ENCODE peak calls at places on chromosome 13, in five cellular contexts. W, A, Y, X and I are unnamed samples.

GRCh38 chr13:112358156-112358555 is 18.0 kb upstream of the SPACA7 start:
- DNase-seq in W (no peak), A (no peak), X (no peak), Y (no peak), I (no peak)

GRCh38 chr13:111938743-111939142 is 128.2 kb upstream of the SOX1 start:
- DNase-seq in W (no peak), Y (no peak), X (no peak), A (no peak), I (no peak)

GRCh38 chr13:107427531-107427930 is 787.8 kb downstream of the LIG4 start:
- DNase-seq in X (no peak), A (no peak), Y (no peak), W (peak), I (no peak)

GRCh38 chr13:99072356-99072755 is 94.5 kb upstream of the DOCK9 start:
- DNase-seq in A (no peak), Y (no peak), X (no peak), W (no peak), I (no peak)

GRCh38 chr13:30408319-30409101 is 13.8 kb upstream of the UBE2L5 start:
- DNase-seq in W (peak), A (no peak), X (peak), Y (peak), I (peak)

GRCh38 chr13:30341815-30342570 is 34.6 kb upstream of the KATNAL1 start:
- DNase-seq in W (peak), Y (peak), X (no peak), A (peak), I (no peak)

GRCh38 chr13:98722958-98723357 is 29.5 kb downstream of the SLC15A1 start:
- DNase-seq in W (no peak), X (no peak), Y (no peak), A (no peak), I (no peak)

GRCh38 chr13:113802090-113802531 is 43.1 kb downstream of the TMEM255B start:
- DNase-seq in X (peak), A (no peak), Y (peak), W (no peak), I (peak)

GRCh38 chr13:108595416-108596257 is 33.8 kb upstream of the MYO16 start:
- DNase-seq in A (no peak), Y (no peak), W (no peak), X (no peak), I (no peak)

GRCh38 chr13:23991119-23991518 is 93.8 kb upstream of the C1QTNF9B start:
- DNase-seq in X (no peak), A (no peak), W (no peak), Y (no peak), I (no peak)

GRCh38 chr13:49690133-49690989 is 925 bp downstream of the EBPL start:
- DNase-seq in Y (peak), A (no peak), W (peak), X (peak), I (peak)

GRCh38 chr13:48551329-48551728 is 18.4 kb upstream of the RCBTB2 start:
- DNase-seq in X (no peak), A (no peak), W (no peak), Y (no peak), I (no peak)

GRCh38 chr13:52010890-52011689 is at the start of gene ATP7B:
- DNase-seq in W (peak), Y (peak), A (no peak), X (peak), I (peak)

GRCh38 chr13:76711515-76712182 is 174.6 kb downstream of the KCTD12 start:
- DNase-seq in A (no peak), X (no peak), Y (no peak), W (peak), I (peak)

GRCh38 chr13:97327071-97327470 is 104.9 kb downstream of the MBNL2 start:
- DNase-seq in X (no peak), Y (no peak), W (peak), A (no peak), I (no peak)

GRCh38 chr13:51243227-51243626 is 21.0 kb downstream of the FAM124A start:
- DNase-seq in Y (no peak), A (no peak), W (no peak), X (no peak), I (no peak)

GRCh38 chr13:31200636-31200970 is 828 bp downstream of the B3GLCT start:
- DNase-seq in X (no peak), A (no peak), Y (no peak), W (peak), I (peak)

GRCh38 chr13:73593199-73593765 is 534.5 kb downstream of the KLF5 start:
- DNase-seq in X (no peak), Y (no peak), A (no peak), W (no peak), I (no peak)

GRCh38 chr13:74132768-74133656 is 1.2 kb downstream of the KLF12 start:
- DNase-seq in Y (peak), A (no peak), X (no peak), W (peak), I (no peak)

GRCh38 chr13:113110852-113111315 is 5.3 kb downstream of the F7 start:
- DNase-seq in A (no peak), W (no peak), X (no peak), Y (peak), I (no peak)

GRCh38 chr13:98691360-98691759 is 61.1 kb downstream of the SLC15A1 start:
- DNase-seq in A (no peak), W (no peak), Y (no peak), X (no peak), I (no peak)

DNA sequence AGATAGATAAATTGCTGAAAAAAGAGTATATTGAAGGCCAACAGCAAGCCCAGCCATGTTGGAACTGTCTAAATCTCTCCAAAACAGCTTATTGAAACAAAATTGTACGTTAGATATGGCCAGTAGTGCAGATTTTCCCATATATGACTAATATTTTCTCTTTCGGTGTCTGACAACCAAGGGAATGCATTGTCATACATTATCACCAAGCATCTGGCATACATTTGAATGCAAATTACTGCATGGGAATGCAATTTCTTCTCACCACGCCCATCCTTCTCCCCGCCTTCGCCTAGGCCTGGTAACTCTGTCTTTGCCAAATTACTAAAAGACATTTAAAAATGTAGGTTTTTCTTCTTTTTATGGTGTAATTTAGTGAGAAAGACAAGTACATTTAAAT is 32.5 kb upstream of the IRS2 start:
- DNase-seq in W (no peak), X (no peak), A (no peak), Y (no peak), I (no peak)
- TF ChIP-seq MAX in W (no peak), X (no peak), A (no peak), Y (no peak), I (no peak)

DNA sequence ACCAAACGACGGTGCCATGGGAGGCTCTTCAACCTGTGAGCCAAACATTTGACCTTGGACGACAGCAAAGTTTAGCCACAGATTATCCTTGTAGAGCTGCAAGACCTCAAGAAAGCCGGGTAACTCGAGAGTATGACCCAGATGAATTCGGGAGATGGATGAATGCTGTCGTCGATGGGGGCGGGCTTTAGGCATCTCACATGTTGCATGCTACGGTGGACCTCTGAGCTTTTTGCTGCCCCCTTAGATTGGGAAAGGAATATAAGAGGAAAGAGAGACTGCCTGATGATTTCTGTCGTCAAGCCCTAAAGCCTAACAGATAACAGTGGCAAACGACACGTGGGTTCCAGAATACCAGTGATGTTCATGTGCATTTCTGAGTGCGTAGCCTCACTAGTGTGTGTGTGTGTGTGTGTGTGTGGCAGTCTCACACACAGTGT is 716 bp upstream of the ABCC4 start:
- DNase-seq in A (no peak), Y (peak), W (no peak), X (peak), I (no peak)
- TF ChIP-seq CTCF in A (no peak), Y (peak), W (no peak), X (no peak), I (no peak)

GRCh38 chr13:26584713-26585112 is 27.2 kb downstream of the WASF3 start:
- DNase-seq in A (no peak), W (peak), X (no peak), Y (no peak), I (no peak)
- TF ChIP-seq MAX in A (no peak), W (no peak), X (no peak), Y (no peak), I (no peak)

GRCh38 chr13:103510007-103510406 is 443.8 kb upstream of the SLC10A2 start:
- DNase-seq in W (no peak), A (no peak), X (no peak), Y (no peak), I (no peak)
- TF ChIP-seq CTCF in W (no peak), A (no peak), X (no peak), Y (no peak), I (no peak)

GRCh38 chr13:33452873-33453558 is 167.5 kb upstream of the STARD13 start:
- DNase-seq in X (no peak), A (no peak), Y (no peak), W (no peak), I (no peak)
- TF ChIP-seq MAX in X (no peak), A (no peak), Y (no peak), W (no peak), I (no peak)

GRCh38 chr13:36193151-36193855 is 21.1 kb downstream of the SOHLH2 start:
- DNase-seq in Y (no peak), A (no peak), X (no peak), W (no peak), I (no peak)

GRCh38 chr13:36188446-36188845 is 25.9 kb downstream of the SOHLH2 start:
- DNase-seq in X (no peak), Y (no peak), A (no peak), W (no peak), I (no peak)

GRCh38 chr13:36192166-36192565 is 22.2 kb downstream of the SOHLH2 start:
- DNase-seq in X (no peak), A (no peak), W (no peak), Y (no peak), I (no peak)

GRCh38 chr13:36190771-36191170 is 23.6 kb downstream of the SOHLH2 start:
- DNase-seq in W (no peak), Y (no peak), X (no peak), A (no peak), I (no peak)
- TF ChIP-seq CTCF in W (no peak), Y (no peak), X (no peak), A (no peak), I (no peak)

GRCh38 chr13:27960362-27961226 is 8.5 kb downstream of the CDX2 start:
- DNase-seq in A (no peak), W (no peak), X (peak), Y (peak), I (peak)
- TF ChIP-seq MAX in A (no peak), W (no peak), X (no peak), Y (no peak), I (peak)